ENCODE peak calls at places on chromosomes 16 and 17, in five cellular contexts. One of them, this sample, is unnamed.

GRCh38 chr17:19003966-19004600 is 481 bp downstream of the FAM83G start:
- DNase-seq in tibial artery: no peak
- DNase-seq in hepatocyte: peak
- DNase-seq in dorsolateral prefrontal cortex: no peak
- DNase-seq in HCT116: no peak
- DNase-seq in this sample: peak

GRCh38 chr16:21104124-21104860 is 46.4 kb downstream of the DNAH3 start:
- DNase-seq in tibial artery: no peak
- DNase-seq in hepatocyte: no peak
- DNase-seq in dorsolateral prefrontal cortex: no peak
- DNase-seq in HCT116: no peak
- DNase-seq in this sample: no peak

GRCh38 chr17:49715717-49716279 is 8.0 kb upstream of the SLC35B1 start:
- DNase-seq in tibial artery: no peak
- DNase-seq in hepatocyte: no peak
- DNase-seq in dorsolateral prefrontal cortex: no peak
- DNase-seq in HCT116: no peak
- DNase-seq in this sample: no peak

GRCh38 chr17:30415491-30415890 is 36.8 kb downstream of the CPD start:
- DNase-seq in tibial artery: no peak
- DNase-seq in hepatocyte: no peak
- DNase-seq in dorsolateral prefrontal cortex: no peak
- DNase-seq in HCT116: no peak
- DNase-seq in this sample: no peak

GRCh38 chr17:8458128-8458527 is 22.4 kb downstream of the NDEL1 start:
- DNase-seq in tibial artery: no peak
- DNase-seq in hepatocyte: no peak
- DNase-seq in dorsolateral prefrontal cortex: no peak
- DNase-seq in HCT116: no peak
- DNase-seq in this sample: no peak

GRCh38 chr17:75776399-75777242 is 8.0 kb upstream of the UNK start:
- DNase-seq in tibial artery: no peak
- DNase-seq in hepatocyte: peak
- DNase-seq in dorsolateral prefrontal cortex: no peak
- DNase-seq in HCT116: no peak
- DNase-seq in this sample: peak

GRCh38 chr16:64182985-64183384 is 938.9 kb downstream of the CDH11 start:
- DNase-seq in tibial artery: no peak
- DNase-seq in hepatocyte: no peak
- DNase-seq in dorsolateral prefrontal cortex: no peak
- DNase-seq in HCT116: no peak
- DNase-seq in this sample: no peak

GRCh38 chr17:47970725-47971511 is at the start of gene CDK5RAP3:
- DNase-seq in tibial artery: peak
- DNase-seq in hepatocyte: peak
- DNase-seq in dorsolateral prefrontal cortex: peak
- DNase-seq in HCT116: peak
- DNase-seq in this sample: peak

GRCh38 chr17:28978565-28978964 is 27.2 kb upstream of the PHF12 start:
- DNase-seq in tibial artery: no peak
- DNase-seq in hepatocyte: no peak
- DNase-seq in dorsolateral prefrontal cortex: no peak
- DNase-seq in HCT116: no peak
- DNase-seq in this sample: no peak

GRCh38 chr16:88701541-88702363 is 4.5 kb downstream of the RNF166 start:
- DNase-seq in tibial artery: no peak
- DNase-seq in hepatocyte: no peak
- DNase-seq in dorsolateral prefrontal cortex: no peak
- DNase-seq in HCT116: no peak
- DNase-seq in this sample: no peak

GRCh38 chr16:3099732-3100499 is 822 bp upstream of the ZSCAN10 start:
- DNase-seq in tibial artery: peak
- DNase-seq in hepatocyte: peak
- DNase-seq in dorsolateral prefrontal cortex: peak
- DNase-seq in HCT116: peak
- DNase-seq in this sample: peak

GRCh38 chr17:41518031-41518430 is 659 bp downstream of the KRT15 start:
- DNase-seq in tibial artery: no peak
- DNase-seq in hepatocyte: no peak
- DNase-seq in dorsolateral prefrontal cortex: no peak
- DNase-seq in HCT116: no peak
- DNase-seq in this sample: no peak

GRCh38 chr16:78675312-78675711 is 575.9 kb downstream of the WWOX start:
- DNase-seq in tibial artery: no peak
- DNase-seq in hepatocyte: peak
- DNase-seq in dorsolateral prefrontal cortex: no peak
- DNase-seq in HCT116: no peak
- DNase-seq in this sample: peak

GRCh38 chr16:4894276-4895150 is 42.4 kb downstream of the PPL start:
- DNase-seq in tibial artery: no peak
- DNase-seq in hepatocyte: no peak
- DNase-seq in dorsolateral prefrontal cortex: no peak
- DNase-seq in HCT116: no peak
- DNase-seq in this sample: peak

GRCh38 chr16:813204-813915 is 12.8 kb upstream of the GNG13 start:
- DNase-seq in tibial artery: no peak
- DNase-seq in hepatocyte: peak
- DNase-seq in dorsolateral prefrontal cortex: peak
- DNase-seq in HCT116: no peak
- DNase-seq in this sample: peak

GRCh38 chr17:44205962-44206824 is 6.5 kb upstream of the ATXN7L3 start:
- DNase-seq in tibial artery: no peak
- DNase-seq in hepatocyte: no peak
- DNase-seq in dorsolateral prefrontal cortex: no peak
- DNase-seq in HCT116: no peak
- DNase-seq in this sample: peak

GRCh38 chr16:69925311-69925710 is 25.8 kb upstream of the CLEC18A start:
- DNase-seq in tibial artery: no peak
- DNase-seq in hepatocyte: no peak
- DNase-seq in dorsolateral prefrontal cortex: no peak
- DNase-seq in HCT116: no peak
- DNase-seq in this sample: no peak

GRCh38 chr17:77208217-77208808 is 67.5 kb downstream of the SEC14L1 start:
- DNase-seq in tibial artery: peak
- DNase-seq in hepatocyte: peak
- DNase-seq in dorsolateral prefrontal cortex: peak
- DNase-seq in HCT116: no peak
- DNase-seq in this sample: peak

GRCh38 chr16:23934610-23935009 is 98.8 kb downstream of the PRKCB start:
- DNase-seq in tibial artery: no peak
- DNase-seq in hepatocyte: no peak
- DNase-seq in dorsolateral prefrontal cortex: no peak
- DNase-seq in HCT116: no peak
- DNase-seq in this sample: no peak

GRCh38 chr16:83926726-83927397 is 26.2 kb upstream of the OSGIN1 start:
- DNase-seq in tibial artery: peak
- DNase-seq in hepatocyte: peak
- DNase-seq in dorsolateral prefrontal cortex: peak
- DNase-seq in HCT116: peak
- DNase-seq in this sample: peak

GRCh38 chr16:81175325-81175891 is 63.1 kb upstream of the BCO1 start:
- DNase-seq in tibial artery: no peak
- DNase-seq in hepatocyte: no peak
- DNase-seq in dorsolateral prefrontal cortex: no peak
- DNase-seq in HCT116: no peak
- DNase-seq in this sample: no peak

GRCh38 chr17:57938061-57938502 is 17.1 kb downstream of the CUEDC1 start:
- DNase-seq in tibial artery: no peak
- DNase-seq in hepatocyte: peak
- DNase-seq in dorsolateral prefrontal cortex: no peak
- DNase-seq in HCT116: no peak
- DNase-seq in this sample: no peak

GRCh38 chr17:16986391-16986790 is 14.5 kb upstream of the TNFRSF13B start:
- DNase-seq in tibial artery: no peak
- DNase-seq in hepatocyte: peak
- DNase-seq in dorsolateral prefrontal cortex: no peak
- DNase-seq in HCT116: no peak
- DNase-seq in this sample: peak

GRCh38 chr16:85718153-85718477 is 29.4 kb upstream of the GINS2 start:
- DNase-seq in tibial artery: no peak
- DNase-seq in hepatocyte: no peak
- DNase-seq in dorsolateral prefrontal cortex: no peak
- DNase-seq in HCT116: no peak
- DNase-seq in this sample: no peak
- TF ChIP-seq CTCF in tibial artery: no peak
- TF ChIP-seq CTCF in hepatocyte: no peak
- TF ChIP-seq CTCF in dorsolateral prefrontal cortex: no peak
- TF ChIP-seq CTCF in HCT116: no peak
- TF ChIP-seq CTCF in this sample: no peak

GRCh38 chr17:79090503-79091372 is 16.1 kb downstream of the ENGASE start:
- DNase-seq in tibial artery: no peak
- DNase-seq in hepatocyte: no peak
- DNase-seq in dorsolateral prefrontal cortex: no peak
- DNase-seq in HCT116: no peak
- DNase-seq in this sample: peak
- TF ChIP-seq CTCF in tibial artery: no peak
- TF ChIP-seq CTCF in hepatocyte: peak
- TF ChIP-seq CTCF in dorsolateral prefrontal cortex: no peak
- TF ChIP-seq CTCF in HCT116: no peak
- TF ChIP-seq CTCF in this sample: peak

DNA sequence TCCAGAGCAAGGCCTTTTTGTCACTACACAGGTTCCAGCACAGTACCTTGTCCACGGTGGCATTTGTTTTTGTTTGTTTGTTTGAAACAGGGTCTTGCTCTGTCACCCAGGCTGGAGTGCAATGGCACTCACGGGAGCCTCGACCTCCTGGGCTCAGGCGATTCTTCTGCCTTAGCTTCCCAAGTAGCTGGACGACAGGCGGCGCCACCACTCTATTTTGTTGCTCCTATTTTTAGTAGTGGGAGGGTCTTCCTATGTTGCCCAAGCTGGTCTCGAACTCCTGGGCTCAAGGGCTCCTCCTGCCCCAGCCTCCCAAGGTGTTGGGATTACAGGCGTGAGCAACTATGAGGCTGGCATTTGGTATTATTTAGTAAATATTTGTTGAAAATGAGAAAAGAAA is 10.3 kb downstream of the MRC2 start:
- DNase-seq in tibial artery: no peak
- DNase-seq in hepatocyte: no peak
- DNase-seq in dorsolateral prefrontal cortex: no peak
- DNase-seq in HCT116: peak
- DNase-seq in this sample: peak
- TF ChIP-seq CTCF in tibial artery: no peak
- TF ChIP-seq CTCF in hepatocyte: no peak
- TF ChIP-seq CTCF in dorsolateral prefrontal cortex: no peak
- TF ChIP-seq CTCF in HCT116: no peak
- TF ChIP-seq CTCF in this sample: peak

DNA sequence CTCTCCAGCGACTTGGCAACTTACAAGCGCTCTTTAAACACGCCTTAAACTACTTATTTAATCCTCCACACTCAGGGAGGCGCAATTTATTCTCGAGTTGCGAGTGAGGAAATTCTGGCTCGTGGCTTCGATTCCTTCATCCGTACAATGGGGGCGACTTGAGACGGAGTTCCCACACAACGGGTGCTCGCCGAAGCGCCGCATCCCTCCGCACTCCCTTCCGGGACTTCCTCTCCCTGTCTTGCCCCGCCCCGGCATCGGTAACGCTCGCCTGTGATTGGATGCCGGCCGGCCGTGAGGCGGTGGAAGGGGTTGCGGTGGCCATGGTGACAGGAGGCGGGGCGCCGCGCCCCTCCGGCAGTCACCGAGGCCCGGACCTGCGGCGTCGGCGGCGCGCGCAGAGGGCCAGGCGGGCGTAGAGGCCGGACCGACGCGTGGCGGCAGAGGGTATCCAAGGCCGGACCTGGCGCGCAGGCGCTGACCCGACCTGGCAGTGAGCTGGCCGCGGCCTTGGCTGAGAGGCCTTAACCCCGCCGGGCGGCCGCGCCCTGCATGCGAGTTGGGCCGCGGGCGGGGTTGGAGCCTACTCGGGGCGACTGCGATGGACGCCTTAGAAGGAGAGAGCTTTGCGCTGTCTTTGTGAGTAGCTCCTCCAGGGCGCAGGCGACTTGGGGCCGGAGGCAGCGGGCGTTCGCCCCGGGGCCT is at the start of gene ARL2BP:
- DNase-seq in tibial artery: peak
- DNase-seq in hepatocyte: peak
- DNase-seq in dorsolateral prefrontal cortex: peak
- DNase-seq in HCT116: peak
- DNase-seq in this sample: peak
- TF ChIP-seq CTCF in tibial artery: no peak
- TF ChIP-seq CTCF in hepatocyte: peak
- TF ChIP-seq CTCF in dorsolateral prefrontal cortex: peak
- TF ChIP-seq CTCF in HCT116: peak
- TF ChIP-seq CTCF in this sample: peak

GRCh38 chr16:27359051-27359450 is 42.9 kb upstream of the IL21R start:
- DNase-seq in tibial artery: no peak
- DNase-seq in hepatocyte: no peak
- DNase-seq in dorsolateral prefrontal cortex: no peak
- DNase-seq in HCT116: no peak
- DNase-seq in this sample: no peak

GRCh38 chr16:27353853-27354252 is 40.1 kb downstream of the IL4R start:
- DNase-seq in tibial artery: no peak
- DNase-seq in hepatocyte: no peak
- DNase-seq in dorsolateral prefrontal cortex: no peak
- DNase-seq in HCT116: no peak
- DNase-seq in this sample: no peak

GRCh38 chr16:27352026-27352425 is 38.3 kb downstream of the IL4R start:
- DNase-seq in tibial artery: no peak
- DNase-seq in hepatocyte: no peak
- DNase-seq in dorsolateral prefrontal cortex: no peak
- DNase-seq in HCT116: no peak
- DNase-seq in this sample: no peak

GRCh38 chr16:27356794-27357193 is 43.0 kb downstream of the IL4R start:
- DNase-seq in tibial artery: no peak
- DNase-seq in hepatocyte: no peak
- DNase-seq in dorsolateral prefrontal cortex: no peak
- DNase-seq in HCT116: no peak
- DNase-seq in this sample: no peak

DNA sequence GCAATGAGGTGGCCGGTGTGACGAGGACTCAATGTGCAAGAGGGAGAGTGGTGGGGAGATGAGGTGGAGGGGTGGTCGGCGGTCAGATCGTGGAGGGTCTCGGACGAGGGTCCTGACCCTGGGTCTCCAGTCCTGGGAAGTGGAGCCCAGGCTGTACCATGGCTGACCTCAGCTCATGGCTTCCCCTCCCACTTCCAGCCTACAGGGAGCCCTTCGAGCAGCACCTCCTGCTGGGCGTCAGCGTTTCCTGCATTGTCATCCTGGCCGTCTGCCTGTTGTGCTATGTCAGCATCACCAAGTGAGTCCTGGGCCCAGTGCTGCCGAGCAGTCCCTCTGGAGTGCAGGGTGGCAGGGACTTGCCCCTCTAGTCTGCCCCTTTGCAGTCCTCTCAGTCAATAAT is 41.8 kb downstream of the IL4R start:
- DNase-seq in tibial artery: no peak
- DNase-seq in hepatocyte: no peak
- DNase-seq in dorsolateral prefrontal cortex: no peak
- DNase-seq in HCT116: peak
- DNase-seq in this sample: peak
- TF ChIP-seq CTCF in tibial artery: peak
- TF ChIP-seq CTCF in hepatocyte: peak
- TF ChIP-seq CTCF in dorsolateral prefrontal cortex: no peak
- TF ChIP-seq CTCF in HCT116: peak
- TF ChIP-seq CTCF in this sample: peak

GRCh38 chr16:56603589-56603988 is 4.8 kb upstream of the MT2A start:
- DNase-seq in tibial artery: peak
- DNase-seq in hepatocyte: peak
- DNase-seq in dorsolateral prefrontal cortex: peak
- DNase-seq in HCT116: peak
- DNase-seq in this sample: peak
- TF ChIP-seq CTCF in tibial artery: peak
- TF ChIP-seq CTCF in hepatocyte: peak
- TF ChIP-seq CTCF in dorsolateral prefrontal cortex: peak
- TF ChIP-seq CTCF in HCT116: no peak
- TF ChIP-seq CTCF in this sample: peak

GRCh38 chr17:20155258-20156195 is 146.4 kb downstream of the SPECC1 start:
- DNase-seq in tibial artery: peak
- DNase-seq in hepatocyte: peak
- DNase-seq in dorsolateral prefrontal cortex: peak
- DNase-seq in HCT116: peak
- DNase-seq in this sample: peak
- TF ChIP-seq CTCF in tibial artery: no peak
- TF ChIP-seq CTCF in hepatocyte: peak
- TF ChIP-seq CTCF in dorsolateral prefrontal cortex: peak
- TF ChIP-seq CTCF in HCT116: no peak
- TF ChIP-seq CTCF in this sample: no peak

This sample was measured in endodermal cell.